ENCODE peak calls at places on chromosome 3, in seven cellular contexts. K is GM12865, D is PC-9, E is nephron progenitor cell, W is mesothelial cell of epicardium, H is mucosa of descending colon, U is body of pancreas. N is an unnamed sample.

GRCh38 chr3:124797426-124797945 is 67.2 kb downstream of the UMPS start:
- DNase-seq in K (no peak), D (no peak), E (no peak), W (no peak), H (no peak), U (no peak), N (no peak)

GRCh38 chr3:100533176-100533575 is 40.8 kb downstream of the TMEM45A start:
- DNase-seq in K (no peak), D (no peak), E (no peak), W (no peak), H (no peak), U (no peak), N (no peak)

GRCh38 chr3:75906555-75907112 is 121.3 kb upstream of the ZNF717 start:
- DNase-seq in K (no peak), D (no peak), E (peak; percentile 80), W (peak; percentile 80), H (no peak), U (peak; percentile 3), N (no peak)

GRCh38 chr3:67876261-67876660 is 221.8 kb upstream of the SUCLG2 start:
- DNase-seq in K (no peak), D (no peak), E (no peak), W (no peak), H (no peak), U (no peak), N (no peak)

GRCh38 chr3:195704433-195704999 is 16.3 kb upstream of the MUC20 start:
- DNase-seq in K (no peak), D (peak; percentile 36), E (no peak), W (no peak), H (no peak), U (no peak), N (no peak)

GRCh38 chr3:158961497-158961896 is 159.6 kb downstream of the MFSD1 start:
- DNase-seq in K (no peak), D (no peak), E (no peak), W (no peak), H (no peak), U (no peak), N (no peak)

GRCh38 chr3:60579734-60580133 is 671.5 kb downstream of the FHIT start:
- DNase-seq in K (no peak), D (peak; percentile 35), E (no peak), W (no peak), H (no peak), U (no peak), N (no peak)

GRCh38 chr3:184718431-184718830 is 6.6 kb upstream of the MAGEF1 start:
- DNase-seq in K (no peak), D (no peak), E (no peak), W (no peak), H (no peak), U (no peak), N (no peak)

GRCh38 chr3:63355809-63356208 is 77.7 kb downstream of the SYNPR start:
- DNase-seq in K (no peak), D (no peak), E (no peak), W (no peak), H (no peak), U (no peak), N (no peak)

GRCh38 chr3:155426524-155427230 is 133.2 kb upstream of the STRIT1 start:
- DNase-seq in K (no peak), D (no peak), E (no peak), W (no peak), H (no peak), U (no peak), N (no peak)

GRCh38 chr3:126441256-126441880 is 34.3 kb downstream of the ZXDC start:
- DNase-seq in K (no peak), D (no peak), E (no peak), W (no peak), H (no peak), U (no peak), N (no peak)

GRCh38 chr3:87076951-87077350 is 86.0 kb upstream of the VGLL3 start:
- DNase-seq in K (no peak), D (peak; percentile 79), E (no peak), W (no peak), H (no peak), U (no peak), N (no peak)

GRCh38 chr3:23748398-23749110 is 57.2 kb upstream of the UBE2E1 start:
- DNase-seq in K (peak; percentile 30), D (peak; percentile 71), E (no peak), W (no peak), H (peak; percentile 32), U (peak; percentile 46), N (no peak)

GRCh38 chr3:34212671-34213070 is 414.2 kb downstream of the PDCD6IP start:
- DNase-seq in K (no peak), D (no peak), E (no peak), W (no peak), H (no peak), U (peak; percentile 42), N (no peak)

GRCh38 chr3:77373619-77374018 is 333.7 kb downstream of the ROBO2 start:
- DNase-seq in K (no peak), D (no peak), E (no peak), W (no peak), H (no peak), U (no peak), N (no peak)

GRCh38 chr3:126102530-126102951 is 18.6 kb upstream of the SLC41A3 start:
- DNase-seq in K (no peak), D (no peak), E (no peak), W (peak; percentile 10), H (peak; percentile 73), U (no peak), N (no peak)

GRCh38 chr3:53259427-53260259 is 3.8 kb upstream of the TKT start:
- DNase-seq in K (no peak), D (no peak), E (no peak), W (no peak), H (no peak), U (no peak), N (no peak)

DNA sequence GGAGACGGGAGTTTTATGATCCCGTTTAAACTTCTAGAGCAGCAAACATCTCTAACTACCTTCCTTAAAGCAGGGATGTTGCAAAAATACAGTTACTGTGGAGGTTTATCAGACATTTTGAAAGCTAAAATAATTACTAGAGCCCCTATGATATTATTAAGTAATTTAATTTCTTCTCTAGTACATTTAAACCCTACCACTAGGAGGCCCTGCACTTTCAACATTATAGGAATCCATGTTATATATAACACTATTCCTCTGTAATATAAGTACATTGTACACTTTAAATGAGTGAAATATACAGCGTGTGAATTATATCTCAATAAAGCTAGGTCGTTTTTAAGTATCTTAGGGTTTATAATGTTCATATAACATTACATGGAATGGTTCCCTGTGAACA is 11.5 kb downstream of the SETMAR start:
- DNase-seq in K (no peak), D (no peak), E (no peak), W (no peak), H (no peak), U (no peak), N (no peak)
- TF ChIP-seq CTCF in K (peak; percentile 7), D (peak; percentile 55), E (peak; percentile 21), W (peak; percentile 34), H (no peak), U (no peak), N (no peak)

GRCh38 chr3:28080716-28081115 is 160.7 kb upstream of the CMC1 start:
- DNase-seq in K (peak; percentile 45), D (no peak), E (no peak), W (no peak), H (no peak), U (no peak), N (no peak)

GRCh38 chr3:28081533-28081947 is 159.9 kb upstream of the CMC1 start:
- DNase-seq in K (peak; percentile 77), D (no peak), E (no peak), W (no peak), H (no peak), U (no peak), N (no peak)

DNA sequence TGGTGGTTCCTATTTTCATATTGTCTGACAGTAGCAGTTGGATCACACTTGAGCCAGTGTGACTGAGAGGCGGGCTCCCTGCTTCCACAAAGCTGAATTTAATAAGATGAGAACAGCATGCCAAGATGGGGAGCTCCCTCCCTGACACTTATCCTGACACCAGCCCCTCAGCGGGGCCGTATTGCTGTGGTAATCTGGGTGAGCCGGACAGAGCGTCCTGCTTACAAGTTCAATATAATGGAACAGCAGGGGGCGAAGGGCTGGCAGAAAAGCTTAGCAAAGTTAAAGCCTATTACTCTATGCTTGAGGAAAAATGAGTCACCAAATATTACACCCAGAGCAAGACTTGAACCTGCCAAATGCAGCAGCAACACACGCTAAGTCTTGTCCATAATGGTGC is 163.9 kb upstream of the CMC1 start:
- DNase-seq in K (no peak), D (no peak), E (peak; percentile 2), W (no peak), H (no peak), U (peak; percentile 34), N (no peak)
- TF ChIP-seq CTCF in K (no peak), D (no peak), E (no peak), W (no peak), H (no peak), U (peak; percentile 40), N (no peak)

GRCh38 chr3:57583544-57583943 is 13.6 kb downstream of the ARF4 start:
- DNase-seq in K (no peak), D (peak; percentile 52), E (no peak), W (no peak), H (no peak), U (no peak), N (no peak)

GRCh38 chr3:57577786-57578185 is 19.4 kb downstream of the ARF4 start:
- DNase-seq in K (no peak), D (no peak), E (peak; percentile 17), W (no peak), H (no peak), U (no peak), N (no peak)

GRCh38 chr3:57586778-57587177 is 10.4 kb downstream of the ARF4 start:
- DNase-seq in K (peak; percentile 32), D (no peak), E (no peak), W (no peak), H (no peak), U (no peak), N (no peak)

GRCh38 chr3:57587946-57588345 is 9.2 kb downstream of the ARF4 start:
- DNase-seq in K (no peak), D (no peak), E (no peak), W (no peak), H (no peak), U (no peak), N (no peak)

GRCh38 chr3:57582470-57583168 is 14.5 kb downstream of the ARF4 start:
- DNase-seq in K (peak; percentile 37), D (peak; percentile 96), E (no peak), W (no peak), H (no peak), U (peak; percentile 21), N (no peak)
- TF ChIP-seq CTCF in K (no peak), D (peak; percentile 62), E (no peak), W (no peak), H (no peak), U (peak; percentile 19), N (no peak)

GRCh38 chr3:36764704-36765038 is 318 bp upstream of the DCLK3 start:
- DNase-seq in K (no peak), D (no peak), E (no peak), W (no peak), H (no peak), U (no peak), N (no peak)

GRCh38 chr3:36763111-36763849 is 1.1 kb downstream of the DCLK3 start:
- DNase-seq in K (no peak), D (no peak), E (no peak), W (no peak), H (no peak), U (no peak), N (no peak)

GRCh38 chr3:36765104-36765503 is 751 bp upstream of the DCLK3 start:
- DNase-seq in K (no peak), D (no peak), E (no peak), W (no peak), H (no peak), U (no peak), N (no peak)

GRCh38 chr3:36769926-36770325 is 5.6 kb upstream of the DCLK3 start:
- DNase-seq in K (no peak), D (no peak), E (no peak), W (no peak), H (no peak), U (no peak), N (no peak)

GRCh38 chr3:36763850-36764703 is at the start of gene DCLK3:
- DNase-seq in K (no peak), D (no peak), E (peak; percentile 77), W (peak; percentile 39), H (no peak), U (no peak), N (no peak)
- TF ChIP-seq CTCF in K (no peak), D (no peak), E (no peak), W (no peak), H (no peak), U (no peak), N (no peak)

N was measured in omental fat pad.